ENCODE peak calls at places on chromosomes 4 and X, in four cellular contexts. M, L, V and F are unnamed samples.
A peak's percentile ranks its signal among the peaks of the same experiment; 100 is the strongest.

GRCh38 chr4:170025523-170026252 is 507 bp downstream of the MFAP3L start:
- DNase-seq in V (peak; percentile 65), M (peak; percentile 15), L (no peak), F (no peak)

GRCh38 chrX:121958886-121959285 is 911.5 kb downstream of the GLUD2 start:
- DNase-seq in M (no peak), V (no peak), L (no peak), F (no peak)

GRCh38 chr4:106502106-106502699 is 133.6 kb upstream of the GIMD1 start:
- DNase-seq in L (peak; percentile 68), M (peak; percentile 56), V (peak; percentile 80), F (peak; percentile 55)

GRCh38 chr4:145618210-145618911 is 824 bp upstream of the MMAA start:
- DNase-seq in M (no peak), V (no peak), L (no peak), F (no peak)

GRCh38 chr4:35124116-35124515 is 1120.2 kb downstream of the ARAP2 start:
- DNase-seq in M (no peak), V (no peak), L (no peak), F (no peak)

GRCh38 chr4:105474110-105474518 is 252 bp upstream of the PPA2 start:
- DNase-seq in V (no peak), M (no peak), L (peak; percentile 88), F (peak; percentile 77)

GRCh38 chrX:70477734-70478075 is 33.1 kb downstream of the DLG3 start:
- DNase-seq in V (no peak), M (no peak), L (no peak), F (no peak)

GRCh38 chr4:175935016-175935661 is 123.1 kb upstream of the GPM6A start:
- DNase-seq in L (no peak), M (no peak), V (no peak), F (no peak)

GRCh38 chrX:17590892-17591740 is 146.2 kb upstream of the SCML1 start:
- DNase-seq in V (peak; percentile 49), M (peak; percentile 15), L (peak; percentile 64), F (peak; percentile 80)

GRCh38 chr4:25837107-25837506 is 25.7 kb downstream of the SEL1L3 start:
- DNase-seq in V (no peak), L (no peak), M (no peak), F (no peak)

GRCh38 chr4:177281544-177281943 is 28.1 kb upstream of the NEIL3 start:
- DNase-seq in L (no peak), V (no peak), M (no peak), F (peak; percentile 11)

GRCh38 chr4:123399638-123400358 is 3.2 kb downstream of the SPRY1 start:
- DNase-seq in L (no peak), M (no peak), V (no peak), F (no peak)
- H4K8ac ChIP-seq in L (no peak overlapping the region), M (no peak overlapping the region), V (peak overlapping the region; percentile 53), F (peak overlapping the region; percentile 20)

GRCh38 chr4:113952452-113953029 is 26.9 kb downstream of the ARSJ start:
- DNase-seq in L (peak; percentile 52), V (peak; percentile 64), M (peak; percentile 54), F (peak; percentile 62)
- H4K8ac ChIP-seq in L (no peak overlapping the region), V (no peak overlapping the region), M (no peak overlapping the region), F (no peak overlapping the region)

DNA sequence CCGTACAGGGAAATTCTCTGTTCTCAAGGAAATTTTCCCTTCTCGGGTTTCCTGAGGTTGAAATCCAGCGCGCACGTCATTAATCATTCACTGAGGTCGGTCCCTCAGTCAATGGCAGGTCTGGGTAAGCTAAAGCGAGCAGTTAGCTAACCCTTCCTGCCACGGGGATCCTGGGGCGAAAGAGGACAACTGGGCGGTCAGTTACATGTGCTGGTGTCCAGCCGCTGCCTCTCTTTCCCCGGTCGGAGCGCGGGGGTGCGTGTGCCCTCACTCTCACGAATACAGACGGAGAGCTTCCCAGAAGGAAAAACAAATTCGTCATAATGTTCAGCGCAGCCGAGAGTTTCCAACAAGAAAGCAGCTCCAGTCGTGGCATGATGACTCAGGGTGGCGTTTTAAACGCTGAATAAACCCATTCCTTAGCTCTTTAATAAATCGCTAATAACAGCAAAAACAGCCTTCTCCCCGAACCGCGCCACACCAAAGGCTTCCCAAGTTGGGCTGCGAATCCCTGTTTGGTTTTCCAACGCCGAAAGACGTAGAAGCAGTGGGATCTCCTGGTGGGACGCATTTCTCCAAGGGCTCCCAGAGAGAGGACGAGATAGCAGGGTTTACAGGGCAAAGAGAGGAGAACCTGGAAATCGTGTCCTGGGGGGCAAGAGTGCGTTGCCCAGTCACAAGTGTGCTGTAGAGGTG is 745 bp upstream of the FGF5 start:
- DNase-seq in M (no peak), L (peak; percentile 36), V (no peak), F (peak; percentile 92)
- H4K8ac ChIP-seq in M (no peak overlapping the region), L (no peak overlapping the region), V (no peak overlapping the region), F (peak overlapping the region; percentile 65)

DNA sequence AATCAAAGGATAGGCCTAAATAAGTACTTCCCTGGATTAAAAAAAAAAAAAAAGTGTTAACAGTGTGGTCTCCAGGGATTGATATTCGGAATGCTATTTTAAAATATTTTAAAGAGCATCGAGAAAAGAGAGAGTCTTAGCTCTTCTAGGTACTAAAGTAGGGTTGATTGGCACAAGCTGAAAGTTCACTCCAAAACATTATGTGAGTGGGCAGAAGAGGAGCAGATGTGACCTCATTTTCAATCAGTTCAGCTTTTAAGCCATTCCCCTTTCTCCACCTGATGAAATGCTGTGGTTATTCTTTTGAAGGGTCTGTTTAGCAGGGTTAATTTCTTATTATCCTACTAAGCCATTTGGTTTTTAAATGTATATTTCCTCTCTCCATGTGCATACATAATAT is 69.1 kb downstream of the GALNT7 start:
- DNase-seq in M (no peak), V (no peak), L (no peak), F (no peak)
- H4K8ac ChIP-seq in M (no peak overlapping the region), V (no peak overlapping the region), L (no peak overlapping the region), F (no peak overlapping the region)